ENCODE peak calls at places on chromosomes 11 and 22, in nine cellular contexts. One of them, this sample, is unnamed.

GRCh38 chr11:9060700-9061111 is 30.7 kb downstream of the SCUBE2 start:
- DNase-seq in SHP77: no peak
- DNase-seq in stimulated activated naive B cell treated with anti-CD40 and anti-IgM and Interleukin-4, amounts not matched to agents 10 μg/mL and 1 μg/mL and 100 μg/mL, for 72 hours: peak
- DNase-seq in heart left ventricle: no peak
- DNase-seq in HCT116: no peak
- DNase-seq in substantia nigra: no peak
- DNase-seq in NCI-H2029: no peak
- DNase-seq in activated B cell treated with CpG ODN at 0.5 μM for 24 hours: no peak
- DNase-seq in T-helper 22 cell: no peak
- DNase-seq in this sample: no peak

GRCh38 chr11:107496011-107496410 is 38.4 kb upstream of the CWF19L2 start:
- DNase-seq in activated B cell treated with CpG ODN at 0.5 μM for 24 hours: no peak
- DNase-seq in HCT116: no peak
- DNase-seq in stimulated activated naive B cell treated with anti-CD40 and anti-IgM and Interleukin-4, amounts not matched to agents 10 μg/mL and 1 μg/mL and 100 μg/mL, for 72 hours: no peak
- DNase-seq in NCI-H2029: no peak
- DNase-seq in SHP77: no peak
- DNase-seq in T-helper 22 cell: no peak
- DNase-seq in heart left ventricle: no peak
- DNase-seq in substantia nigra: no peak
- DNase-seq in this sample: no peak

GRCh38 chr11:110971110-110971509 is 258.9 kb upstream of the ARHGAP20 start:
- DNase-seq in SHP77: no peak
- DNase-seq in NCI-H2029: no peak
- DNase-seq in T-helper 22 cell: no peak
- DNase-seq in substantia nigra: no peak
- DNase-seq in heart left ventricle: no peak
- DNase-seq in activated B cell treated with CpG ODN at 0.5 μM for 24 hours: no peak
- DNase-seq in stimulated activated naive B cell treated with anti-CD40 and anti-IgM and Interleukin-4, amounts not matched to agents 10 μg/mL and 1 μg/mL and 100 μg/mL, for 72 hours: no peak
- DNase-seq in HCT116: no peak
- DNase-seq in this sample: no peak

GRCh38 chr11:75453916-75454655 is 21.1 kb upstream of the KLHL35 start:
- DNase-seq in substantia nigra: no peak
- DNase-seq in activated B cell treated with CpG ODN at 0.5 μM for 24 hours: no peak
- DNase-seq in HCT116: no peak
- DNase-seq in stimulated activated naive B cell treated with anti-CD40 and anti-IgM and Interleukin-4, amounts not matched to agents 10 μg/mL and 1 μg/mL and 100 μg/mL, for 72 hours: no peak
- DNase-seq in heart left ventricle: no peak
- DNase-seq in SHP77: no peak
- DNase-seq in T-helper 22 cell: no peak
- DNase-seq in NCI-H2029: no peak
- DNase-seq in this sample: no peak

GRCh38 chr11:96464695-96465307 is 75.0 kb downstream of the JRKL start:
- DNase-seq in T-helper 22 cell: no peak
- DNase-seq in activated B cell treated with CpG ODN at 0.5 μM for 24 hours: no peak
- DNase-seq in SHP77: peak
- DNase-seq in substantia nigra: peak
- DNase-seq in heart left ventricle: no peak
- DNase-seq in HCT116: peak
- DNase-seq in NCI-H2029: peak
- DNase-seq in stimulated activated naive B cell treated with anti-CD40 and anti-IgM and Interleukin-4, amounts not matched to agents 10 μg/mL and 1 μg/mL and 100 μg/mL, for 72 hours: no peak
- DNase-seq in this sample: no peak

GRCh38 chr11:56089697-56090096 is 3.4 kb upstream of the OR8I2 start:
- DNase-seq in stimulated activated naive B cell treated with anti-CD40 and anti-IgM and Interleukin-4, amounts not matched to agents 10 μg/mL and 1 μg/mL and 100 μg/mL, for 72 hours: no peak
- DNase-seq in T-helper 22 cell: no peak
- DNase-seq in HCT116: no peak
- DNase-seq in heart left ventricle: no peak
- DNase-seq in activated B cell treated with CpG ODN at 0.5 μM for 24 hours: no peak
- DNase-seq in substantia nigra: no peak
- DNase-seq in SHP77: no peak
- DNase-seq in NCI-H2029: no peak
- DNase-seq in this sample: no peak

GRCh38 chr11:68959465-68960298 is 21.1 kb downstream of the MRGPRD start:
- DNase-seq in heart left ventricle: peak
- DNase-seq in activated B cell treated with CpG ODN at 0.5 μM for 24 hours: no peak
- DNase-seq in T-helper 22 cell: no peak
- DNase-seq in SHP77: no peak
- DNase-seq in substantia nigra: peak
- DNase-seq in HCT116: no peak
- DNase-seq in stimulated activated naive B cell treated with anti-CD40 and anti-IgM and Interleukin-4, amounts not matched to agents 10 μg/mL and 1 μg/mL and 100 μg/mL, for 72 hours: no peak
- DNase-seq in NCI-H2029: no peak
- DNase-seq in this sample: no peak

GRCh38 chr22:50508897-50509296 is 873 bp downstream of the NCAPH2 start:
- DNase-seq in substantia nigra: no peak
- DNase-seq in T-helper 22 cell: no peak
- DNase-seq in SHP77: no peak
- DNase-seq in HCT116: no peak
- DNase-seq in heart left ventricle: no peak
- DNase-seq in NCI-H2029: no peak
- DNase-seq in stimulated activated naive B cell treated with anti-CD40 and anti-IgM and Interleukin-4, amounts not matched to agents 10 μg/mL and 1 μg/mL and 100 μg/mL, for 72 hours: no peak
- DNase-seq in activated B cell treated with CpG ODN at 0.5 μM for 24 hours: no peak
- DNase-seq in this sample: no peak

GRCh38 chr11:8219257-8220021 is 44.2 kb downstream of the LMO1 start:
- DNase-seq in SHP77: peak
- DNase-seq in T-helper 22 cell: no peak
- DNase-seq in stimulated activated naive B cell treated with anti-CD40 and anti-IgM and Interleukin-4, amounts not matched to agents 10 μg/mL and 1 μg/mL and 100 μg/mL, for 72 hours: no peak
- DNase-seq in NCI-H2029: peak
- DNase-seq in heart left ventricle: no peak
- DNase-seq in HCT116: peak
- DNase-seq in substantia nigra: peak
- DNase-seq in activated B cell treated with CpG ODN at 0.5 μM for 24 hours: no peak
- DNase-seq in this sample: peak

GRCh38 chr11:86068138-86068861 is 584 bp downstream of the PICALM start:
- DNase-seq in substantia nigra: peak
- DNase-seq in HCT116: no peak
- DNase-seq in heart left ventricle: peak
- DNase-seq in activated B cell treated with CpG ODN at 0.5 μM for 24 hours: peak
- DNase-seq in NCI-H2029: no peak
- DNase-seq in SHP77: peak
- DNase-seq in stimulated activated naive B cell treated with anti-CD40 and anti-IgM and Interleukin-4, amounts not matched to agents 10 μg/mL and 1 μg/mL and 100 μg/mL, for 72 hours: peak
- DNase-seq in T-helper 22 cell: peak
- DNase-seq in this sample: peak

GRCh38 chr11:129865701-129866100 is 29.7 kb downstream of the NFRKB start:
- DNase-seq in heart left ventricle: no peak
- DNase-seq in substantia nigra: no peak
- DNase-seq in SHP77: no peak
- DNase-seq in activated B cell treated with CpG ODN at 0.5 μM for 24 hours: no peak
- DNase-seq in stimulated activated naive B cell treated with anti-CD40 and anti-IgM and Interleukin-4, amounts not matched to agents 10 μg/mL and 1 μg/mL and 100 μg/mL, for 72 hours: no peak
- DNase-seq in NCI-H2029: no peak
- DNase-seq in HCT116: no peak
- DNase-seq in T-helper 22 cell: no peak
- DNase-seq in this sample: no peak

GRCh38 chr11:120137187-120137610 is 714 bp downstream of the TRIM29 start:
- DNase-seq in activated B cell treated with CpG ODN at 0.5 μM for 24 hours: no peak
- DNase-seq in stimulated activated naive B cell treated with anti-CD40 and anti-IgM and Interleukin-4, amounts not matched to agents 10 μg/mL and 1 μg/mL and 100 μg/mL, for 72 hours: no peak
- DNase-seq in SHP77: no peak
- DNase-seq in heart left ventricle: no peak
- DNase-seq in T-helper 22 cell: no peak
- DNase-seq in HCT116: no peak
- DNase-seq in substantia nigra: no peak
- DNase-seq in NCI-H2029: no peak
- DNase-seq in this sample: peak

GRCh38 chr22:45014658-45015057 is 4.9 kb upstream of the PHF21B start:
- DNase-seq in NCI-H2029: no peak
- DNase-seq in T-helper 22 cell: no peak
- DNase-seq in heart left ventricle: no peak
- DNase-seq in substantia nigra: no peak
- DNase-seq in SHP77: no peak
- DNase-seq in activated B cell treated with CpG ODN at 0.5 μM for 24 hours: no peak
- DNase-seq in HCT116: no peak
- DNase-seq in stimulated activated naive B cell treated with anti-CD40 and anti-IgM and Interleukin-4, amounts not matched to agents 10 μg/mL and 1 μg/mL and 100 μg/mL, for 72 hours: no peak
- DNase-seq in this sample: no peak

GRCh38 chr11:72483412-72484186 is 49.3 kb upstream of the CLPB start:
- DNase-seq in T-helper 22 cell: no peak
- DNase-seq in HCT116: no peak
- DNase-seq in substantia nigra: no peak
- DNase-seq in activated B cell treated with CpG ODN at 0.5 μM for 24 hours: no peak
- DNase-seq in SHP77: peak
- DNase-seq in NCI-H2029: no peak
- DNase-seq in stimulated activated naive B cell treated with anti-CD40 and anti-IgM and Interleukin-4, amounts not matched to agents 10 μg/mL and 1 μg/mL and 100 μg/mL, for 72 hours: no peak
- DNase-seq in heart left ventricle: no peak
- DNase-seq in this sample: no peak

GRCh38 chr22:44437493-44438015 is 60.5 kb downstream of the RTL6 start:
- DNase-seq in HCT116: no peak
- DNase-seq in T-helper 22 cell: no peak
- DNase-seq in heart left ventricle: no peak
- DNase-seq in NCI-H2029: no peak
- DNase-seq in stimulated activated naive B cell treated with anti-CD40 and anti-IgM and Interleukin-4, amounts not matched to agents 10 μg/mL and 1 μg/mL and 100 μg/mL, for 72 hours: no peak
- DNase-seq in substantia nigra: no peak
- DNase-seq in activated B cell treated with CpG ODN at 0.5 μM for 24 hours: no peak
- DNase-seq in SHP77: no peak
- DNase-seq in this sample: no peak

GRCh38 chr11:122082203-122082602 is 33.8 kb downstream of the BLID start:
- DNase-seq in HCT116: no peak
- DNase-seq in NCI-H2029: no peak
- DNase-seq in activated B cell treated with CpG ODN at 0.5 μM for 24 hours: no peak
- DNase-seq in substantia nigra: no peak
- DNase-seq in heart left ventricle: no peak
- DNase-seq in SHP77: no peak
- DNase-seq in stimulated activated naive B cell treated with anti-CD40 and anti-IgM and Interleukin-4, amounts not matched to agents 10 μg/mL and 1 μg/mL and 100 μg/mL, for 72 hours: no peak
- DNase-seq in T-helper 22 cell: no peak
- DNase-seq in this sample: no peak

GRCh38 chr11:128964463-128964930 is 21.8 kb upstream of the TP53AIP1 start:
- DNase-seq in activated B cell treated with CpG ODN at 0.5 μM for 24 hours: no peak
- DNase-seq in SHP77: no peak
- DNase-seq in T-helper 22 cell: no peak
- DNase-seq in NCI-H2029: peak
- DNase-seq in heart left ventricle: no peak
- DNase-seq in HCT116: no peak
- DNase-seq in substantia nigra: no peak
- DNase-seq in stimulated activated naive B cell treated with anti-CD40 and anti-IgM and Interleukin-4, amounts not matched to agents 10 μg/mL and 1 μg/mL and 100 μg/mL, for 72 hours: no peak
- DNase-seq in this sample: no peak

GRCh38 chr11:124864892-124865180 is 396 bp upstream of the ROBO3 start:
- DNase-seq in SHP77: no peak
- DNase-seq in NCI-H2029: no peak
- DNase-seq in stimulated activated naive B cell treated with anti-CD40 and anti-IgM and Interleukin-4, amounts not matched to agents 10 μg/mL and 1 μg/mL and 100 μg/mL, for 72 hours: no peak
- DNase-seq in activated B cell treated with CpG ODN at 0.5 μM for 24 hours: no peak
- DNase-seq in substantia nigra: no peak
- DNase-seq in T-helper 22 cell: no peak
- DNase-seq in heart left ventricle: no peak
- DNase-seq in HCT116: no peak
- DNase-seq in this sample: no peak

GRCh38 chr11:102767800-102768199 is 12.6 kb downstream of the MMP10 start:
- DNase-seq in T-helper 22 cell: no peak
- DNase-seq in substantia nigra: no peak
- DNase-seq in NCI-H2029: no peak
- DNase-seq in SHP77: no peak
- DNase-seq in heart left ventricle: no peak
- DNase-seq in stimulated activated naive B cell treated with anti-CD40 and anti-IgM and Interleukin-4, amounts not matched to agents 10 μg/mL and 1 μg/mL and 100 μg/mL, for 72 hours: no peak
- DNase-seq in activated B cell treated with CpG ODN at 0.5 μM for 24 hours: no peak
- DNase-seq in HCT116: no peak
- DNase-seq in this sample: no peak

GRCh38 chr22:38267086-38267485 is 5.7 kb downstream of the TMEM184B start:
- DNase-seq in NCI-H2029: no peak
- DNase-seq in heart left ventricle: no peak
- DNase-seq in activated B cell treated with CpG ODN at 0.5 μM for 24 hours: no peak
- DNase-seq in SHP77: no peak
- DNase-seq in stimulated activated naive B cell treated with anti-CD40 and anti-IgM and Interleukin-4, amounts not matched to agents 10 μg/mL and 1 μg/mL and 100 μg/mL, for 72 hours: no peak
- DNase-seq in T-helper 22 cell: peak
- DNase-seq in HCT116: no peak
- DNase-seq in substantia nigra: no peak
- DNase-seq in this sample: no peak

GRCh38 chr11:96905663-96906062 is 515.9 kb downstream of the JRKL start:
- DNase-seq in activated B cell treated with CpG ODN at 0.5 μM for 24 hours: no peak
- DNase-seq in SHP77: no peak
- DNase-seq in T-helper 22 cell: no peak
- DNase-seq in heart left ventricle: no peak
- DNase-seq in HCT116: no peak
- DNase-seq in stimulated activated naive B cell treated with anti-CD40 and anti-IgM and Interleukin-4, amounts not matched to agents 10 μg/mL and 1 μg/mL and 100 μg/mL, for 72 hours: no peak
- DNase-seq in NCI-H2029: no peak
- DNase-seq in substantia nigra: no peak
- DNase-seq in this sample: no peak

GRCh38 chr11:61962213-61963015 is 5.0 kb downstream of the FTH1 start:
- DNase-seq in T-helper 22 cell: no peak
- DNase-seq in activated B cell treated with CpG ODN at 0.5 μM for 24 hours: no peak
- DNase-seq in heart left ventricle: no peak
- DNase-seq in SHP77: no peak
- DNase-seq in stimulated activated naive B cell treated with anti-CD40 and anti-IgM and Interleukin-4, amounts not matched to agents 10 μg/mL and 1 μg/mL and 100 μg/mL, for 72 hours: no peak
- DNase-seq in NCI-H2029: no peak
- DNase-seq in HCT116: no peak
- DNase-seq in substantia nigra: no peak
- DNase-seq in this sample: peak

GRCh38 chr22:18056802-18057474 is 20.9 kb upstream of the PEX26 start:
- DNase-seq in substantia nigra: no peak
- DNase-seq in stimulated activated naive B cell treated with anti-CD40 and anti-IgM and Interleukin-4, amounts not matched to agents 10 μg/mL and 1 μg/mL and 100 μg/mL, for 72 hours: peak
- DNase-seq in T-helper 22 cell: no peak
- DNase-seq in SHP77: no peak
- DNase-seq in NCI-H2029: no peak
- DNase-seq in activated B cell treated with CpG ODN at 0.5 μM for 24 hours: peak
- DNase-seq in heart left ventricle: no peak
- DNase-seq in HCT116: no peak
- DNase-seq in this sample: no peak